ENCODE peak calls at places on chromosomes 3 and 15, in nine cellular contexts. L is CD4-positive, alpha-beta T cell; C is activated T-helper 9 cell treated with anti-CD3 and anti-CD28 coated beads, Interleukin-2, amount 50 U/mL, for 16 hours; A is GM13977; V is Karpas-422; X is stimulated activated CD4-positive, alpha-beta T cell treated with anti-CD3 and anti-CD28 coated beads, Interleukin-1b, Interleukin-23, amount 100 ng/mL, for 24 hours; P is T follicular helper cell; E is stimulated activated CD8-positive, alpha-beta memory T cell treated with anti-CD3 and anti-CD28 coated beads, Interleukin-15, amount 100 ng/mL, for 24 hours; F is aorta. M is an unnamed sample.

GRCh38 chr3:136334209-136334608 is 84.1 kb downstream of the PCCB start:
- DNase-seq in L (no peak), C (no peak), A (no peak), V (no peak), X (no peak), P (no peak), E (no peak), F (no peak), M (no peak)

GRCh38 chr15:29612701-29613100 is 209.6 kb downstream of the TJP1 start:
- DNase-seq in L (no peak), C (no peak), A (no peak), V (no peak), X (no peak), P (no peak), E (no peak), F (no peak), M (peak; percentile 86)

GRCh38 chr15:89630974-89631901 is 24.0 kb downstream of the KIF7 start:
- DNase-seq in L (no peak), C (no peak), A (peak; percentile 16), V (no peak), X (no peak), P (no peak), E (no peak), F (peak; percentile 21), M (no peak)

GRCh38 chr3:13393427-13394360 is 26.4 kb downstream of the NUP210 start:
- DNase-seq in L (no peak), C (no peak), A (no peak), V (no peak), X (no peak), P (no peak), E (no peak), F (no peak), M (no peak)

GRCh38 chr3:69869643-69870042 is 129.9 kb upstream of the SAMMSON start:
- DNase-seq in L (no peak), C (no peak), A (no peak), V (no peak), X (no peak), P (no peak), E (no peak), F (no peak), M (peak; percentile 37)

GRCh38 chr3:123258811-123259420 is 57.2 kb downstream of the SEC22A start:
- DNase-seq in L (no peak), C (no peak), A (no peak), V (peak; percentile 86), X (no peak), P (no peak), E (no peak), F (no peak), M (peak; percentile 82)

GRCh38 chr15:90037510-90037860 is 36.4 kb downstream of the ZNF710 start:
- DNase-seq in L (no peak), C (no peak), A (no peak), V (no peak), X (no peak), P (no peak), E (no peak), F (no peak), M (peak; percentile 77)

GRCh38 chr15:86624261-86625036 is 544.8 kb downstream of the AGBL1 start:
- DNase-seq in L (peak; percentile 46), C (peak; percentile 61), A (no peak), V (peak; percentile 51), X (peak; percentile 80), P (no peak), E (peak; percentile 41), F (peak; percentile 78), M (peak; percentile 65)